ENCODE peak calls at places on chromosomes 3 and 15, in nine cellular contexts. Q is H54; A is adrenal gland; G is Calu3; V is GM23248; T is T-helper 1 cell; U is right lobe of liver; E is A549; H is stimulated activated CD8-positive, alpha-beta memory T cell treated with anti-CD3 and anti-CD28 coated beads, Interleukin-15, amount 100 ng/mL, for 24 hours. W is an unnamed sample.
A peak's percentile ranks its signal among the peaks of the same experiment; 100 is the strongest.

GRCh38 chr3:81490541-81491288 is 270.7 kb downstream of the GBE1 start:
- DNase-seq in Q (peak; percentile 26), A (peak; percentile 79), G (peak; percentile 79), V (peak; percentile 92), T (peak; percentile 42), U (peak; percentile 76), E (peak; percentile 88), H (peak; percentile 53), W (peak; percentile 58)

GRCh38 chr15:90001683-90002427 is 731 bp downstream of the ZNF710 start:
- DNase-seq in Q (peak; percentile 52), A (peak; percentile 59), G (peak; percentile 61), V (peak; percentile 74), T (peak; percentile 66), U (peak; percentile 72), E (peak; percentile 67), H (peak; percentile 23), W (peak; percentile 88)

GRCh38 chr3:183764854-183765731 is 60.3 kb downstream of the MAP6D1 start:
- DNase-seq in Q (peak; percentile 29), A (no peak), G (peak; percentile 23), V (peak; percentile 75), T (no peak), U (no peak), E (peak; percentile 38), H (no peak), W (no peak)

GRCh38 chr3:50345586-50345985 is at the start of gene ZMYND10:
- DNase-seq in Q (no peak), A (peak; percentile 64), G (peak; percentile 79), V (peak; percentile 81), T (peak; percentile 75), U (peak; percentile 76), E (peak; percentile 58), H (no peak), W (peak; percentile 88)

GRCh38 chr3:41598804-41599481 is 363.0 kb downstream of the ULK4 start:
- DNase-seq in Q (no peak), A (no peak), G (no peak), V (peak; percentile 31), T (no peak), U (no peak), E (no peak), H (no peak), W (no peak)

GRCh38 chr15:35460616-35461015 is 85.3 kb downstream of the DPH6 start:
- DNase-seq in Q (no peak), A (no peak), G (no peak), V (no peak), T (no peak), U (no peak), E (no peak), H (no peak), W (no peak)

GRCh38 chr15:39468341-39468740 is 112.5 kb upstream of the THBS1 start:
- DNase-seq in Q (no peak), A (no peak), G (no peak), V (no peak), T (no peak), U (no peak), E (no peak), H (no peak), W (no peak)

GRCh38 chr3:152021951-152022461 is 148.6 kb downstream of the SUCNR1 start:
- DNase-seq in Q (no peak), A (no peak), G (peak; percentile 72), V (peak; percentile 81), T (no peak), U (no peak), E (peak; percentile 58), H (no peak), W (no peak)

GRCh38 chr15:95291878-95292472 is 1038.5 kb upstream of the NR2F2 start:
- DNase-seq in Q (peak; percentile 5), A (no peak), G (peak; percentile 25), V (peak; percentile 57), T (no peak), U (no peak), E (peak; percentile 63), H (no peak), W (no peak)

W was measured in upper lobe of right lung.